ENCODE peak calls at places on chromosomes 13 and 19, in six cellular contexts. K is neural progenitor cell; P is stimulated activated CD4-positive, alpha-beta T cell treated with anti-CD3 and anti-CD28 coated beads, Interleukin-2, amount 100 ng/mL, for 48 hours; G is right atrium auricular region; Z is activated naive CD8-positive, alpha-beta T cell treated with anti-CD3 and anti-CD28 coated beads, Interleukin-2, amount 50 U/mL, for 24 hours; Q is brain microvascular endothelial cell. W is an unnamed sample.

GRCh38 chr13:51777921-51778320 is 26.0 kb downstream of the DHRS12 start:
- DNase-seq in Z (no peak), K (no peak), G (no peak), P (no peak), Q (no peak), W (no peak)

GRCh38 chr19:38264486-38265212 is at the start of gene SPINT2:
- DNase-seq in K (peak; percentile 95), Q (no peak), G (no peak), P (peak; percentile 14), Z (peak; percentile 55), W (no peak)

GRCh38 chr19:42198676-42199439 is 18.6 kb downstream of the DEDD2 start:
- DNase-seq in K (no peak), G (no peak), Z (peak; percentile 68), Q (no peak), P (no peak), W (peak; percentile 55)

GRCh38 chr19:17055636-17056035 is 19.6 kb downstream of the HAUS8 start:
- DNase-seq in Q (no peak), P (no peak), K (no peak), G (no peak), Z (no peak), W (no peak)

GRCh38 chr19:14472202-14472961 is 2.8 kb downstream of the PTGER1 start:
- DNase-seq in Z (peak; percentile 95), G (no peak), P (peak; percentile 89), K (peak; percentile 88), Q (no peak), W (peak; percentile 89)

GRCh38 chr13:79307866-79308298 is 98.2 kb downstream of the RBM26 start:
- DNase-seq in K (peak; percentile 6), Z (peak; percentile 4), Q (peak; percentile 16), P (no peak), G (no peak), W (no peak)

GRCh38 chr13:48859168-48860105 is 116.3 kb upstream of the FNDC3A start:
- DNase-seq in Z (no peak), G (no peak), K (no peak), P (no peak), Q (no peak), W (no peak)

GRCh38 chr13:24654741-24655140 is 25.5 kb upstream of the ATP12A start:
- DNase-seq in Q (peak; percentile 65), K (no peak), Z (no peak), P (no peak), G (peak; percentile 21), W (no peak)

GRCh38 chr13:111516712-111517640 is 196.5 kb downstream of the TEX29 start:
- DNase-seq in P (no peak), Q (no peak), Z (no peak), K (no peak), G (peak; percentile 43), W (no peak)

GRCh38 chr19:48446579-48446978 is 796 bp downstream of the GRWD1 start:
- DNase-seq in P (no peak), G (no peak), Q (no peak), K (no peak), Z (no peak), W (no peak)

GRCh38 chr19:13882419-13882795 is 5.5 kb downstream of the NANOS3 start:
- DNase-seq in P (no peak), K (no peak), Z (no peak), Q (no peak), G (no peak), W (no peak)

GRCh38 chr13:93786846-93787245 is 560.2 kb downstream of the GPC6 start:
- DNase-seq in Q (no peak), G (no peak), Z (no peak), K (no peak), P (no peak), W (no peak)

GRCh38 chr13:89401209-89401810 is 1730.1 kb downstream of the SLITRK5 start:
- DNase-seq in Q (peak; percentile 3), Z (no peak), K (no peak), G (no peak), P (no peak), W (no peak)

GRCh38 chr13:27379694-27380596 is 44.5 kb upstream of the GTF3A start:
- DNase-seq in G (no peak), P (peak; percentile 61), Q (peak; percentile 59), K (peak; percentile 83), Z (peak; percentile 68), W (peak; percentile 57)

GRCh38 chr13:75550159-75550567 is 572 bp downstream of the UCHL3 start:
- DNase-seq in Q (peak; percentile 83), P (peak; percentile 16), K (peak; percentile 10), Z (peak; percentile 33), G (no peak), W (no peak)

GRCh38 chr19:53076984-53077383 is 26.2 kb downstream of the ZNF160 start:
- DNase-seq in K (peak; percentile 85), P (no peak), Q (peak; percentile 60), Z (no peak), G (peak; percentile 61), W (no peak)

GRCh38 chr13:99199541-99200432 is 867 bp upstream of the UBAC2 start:
- DNase-seq in Z (no peak), K (no peak), G (peak; percentile 60), Q (no peak), P (no peak), W (no peak)

GRCh38 chr13:49927755-49928154 is 8.4 kb downstream of the SPRYD7 start:
- DNase-seq in Q (peak; percentile 57), G (no peak), Z (no peak), K (no peak), P (no peak), W (no peak)

GRCh38 chr13:109782823-109783411 is 3.5 kb downstream of the IRS2 start:
- DNase-seq in P (no peak), K (no peak), G (no peak), Z (no peak), Q (no peak), W (no peak)

GRCh38 chr13:96996886-96997285 is 2.6 kb upstream of the OXGR1 start:
- DNase-seq in G (no peak), Q (no peak), Z (no peak), P (no peak), K (no peak), W (no peak)

GRCh38 chr13:60411464-60411863 is 14.4 kb downstream of the TDRD3 start:
- DNase-seq in Q (no peak), G (no peak), P (no peak), K (no peak), Z (no peak), W (no peak)